ENCODE peak calls at places on chromosomes 5 and 9, in four cellular contexts. X is GM10248, V is PC-3, E is NCI-H748 treated with DMSO at 0.1 percent for 48 hours. W is an unnamed sample.

GRCh38 chr9:137326436-137327060 is 24.5 kb upstream of the NRARP start:
- DNase-seq in X (peak), E (no peak), V (no peak), W (no peak)

GRCh38 chr9:132193227-132194110 is 31.6 kb downstream of the NTNG2 start:
- DNase-seq in V (no peak), X (no peak), E (no peak), W (no peak)

GRCh38 chr5:66864240-66864884 is 268.2 kb downstream of the MAST4 start:
- DNase-seq in E (no peak), X (peak), V (peak), W (peak)

GRCh38 chr9:119280740-119281485 is 88.3 kb downstream of the BRINP1 start:
- DNase-seq in V (no peak), E (no peak), X (no peak), W (no peak)

GRCh38 chr9:89314955-89315354 is 3.3 kb upstream of the SECISBP2 start:
- DNase-seq in E (no peak), X (no peak), V (no peak), W (no peak)

GRCh38 chr5:94174748-94175411 is 433.5 kb upstream of the POU5F2 start:
- DNase-seq in E (no peak), V (peak), X (no peak), W (peak)

GRCh38 chr5:134248271-134248670 is 22.4 kb upstream of the PPP2CA start:
- DNase-seq in X (no peak), E (no peak), V (peak), W (no peak)

GRCh38 chr5:59819806-59820205 is 73.7 kb downstream of the PDE4D start:
- DNase-seq in V (no peak), E (no peak), X (no peak), W (no peak)

GRCh38 chr9:132090771-132091170 is 11.1 kb upstream of the MED27 start:
- DNase-seq in E (no peak), X (no peak), V (peak), W (peak)

GRCh38 chr5:1942630-1943029 is 59.9 kb upstream of the IRX4 start:
- DNase-seq in X (no peak), E (no peak), V (no peak), W (no peak)

GRCh38 chr5:81232449-81233079 is 558 bp upstream of the CKMT2 start:
- DNase-seq in V (no peak), E (no peak), X (no peak), W (no peak)

GRCh38 chr5:151284392-151284967 is 19.1 kb downstream of the SLC36A3 start:
- DNase-seq in X (no peak), V (no peak), E (no peak), W (no peak)

GRCh38 chr9:89523948-89524347 is 26.0 kb upstream of the SEMA4D start:
- DNase-seq in V (no peak), E (no peak), X (no peak), W (no peak)

GRCh38 chr5:117266237-117266725 is 691.7 kb upstream of the SEMA6A start:
- DNase-seq in E (no peak), V (no peak), X (no peak), W (peak)

GRCh38 chr9:35000535-35001284 is 11.2 kb downstream of the DNAJB5 start:
- DNase-seq in E (no peak), X (no peak), V (peak), W (peak)

GRCh38 chr9:31089822-31090221 is 1294.6 kb upstream of the ACO1 start:
- DNase-seq in X (no peak), E (no peak), V (no peak), W (peak)

GRCh38 chr9:69155341-69156030 is 18.6 kb upstream of the TJP2 start:
- DNase-seq in V (peak), E (no peak), X (peak), W (no peak)

GRCh38 chr5:39231705-39232525 is 12.6 kb upstream of the FYB1 start:
- DNase-seq in V (peak), E (no peak), X (no peak), W (peak)

GRCh38 chr5:143826909-143827514 is 15.1 kb downstream of the HMHB1 start:
- DNase-seq in X (peak), E (peak), V (peak), W (no peak)

GRCh38 chr5:167578977-167579700 is 712.3 kb upstream of the WWC1 start:
- DNase-seq in E (no peak), X (no peak), V (no peak), W (no peak)

GRCh38 chr9:89311346-89312153 is 555 bp downstream of the CKS2 start:
- DNase-seq in E (no peak), X (no peak), V (no peak), W (no peak)

GRCh38 chr5:30894811-30895210 is 298.7 kb upstream of the CDH6 start:
- DNase-seq in X (no peak), V (peak), E (no peak), W (no peak)

GRCh38 chr9:121855476-121855875 is 204.0 kb downstream of the DAB2IP start:
- DNase-seq in X (no peak), V (no peak), E (no peak), W (no peak)

GRCh38 chr5:134240421-134240962 is 14.6 kb upstream of the PPP2CA start:
- DNase-seq in X (no peak), E (no peak), V (peak), W (peak)

W was measured in A172.